ENCODE peak calls at places on chromosome 11, in six cellular contexts. One of them, this sample, is unnamed.

GRCh38 chr11:65777241-65777640 is 3.5 kb downstream of the AP5B1 start:
- DNase-seq in left lung: no peak
- DNase-seq in CD4-positive, alpha-beta memory T cell: no peak
- DNase-seq in fibroblast of lung: no peak
- DNase-seq in aorta: peak; percentile 38
- DNase-seq in naive thymus-derived CD4-positive, alpha-beta T cell: no peak
- DNase-seq in this sample: no peak

GRCh38 chr11:78284261-78284660 is 95.5 kb downstream of the USP35 start:
- DNase-seq in left lung: no peak
- DNase-seq in CD4-positive, alpha-beta memory T cell: no peak
- DNase-seq in fibroblast of lung: no peak
- DNase-seq in aorta: no peak
- DNase-seq in naive thymus-derived CD4-positive, alpha-beta T cell: no peak
- DNase-seq in this sample: no peak

GRCh38 chr11:110777765-110778164 is 65.5 kb upstream of the ARHGAP20 start:
- DNase-seq in left lung: no peak
- DNase-seq in CD4-positive, alpha-beta memory T cell: no peak
- DNase-seq in fibroblast of lung: peak; percentile 72
- DNase-seq in aorta: no peak
- DNase-seq in naive thymus-derived CD4-positive, alpha-beta T cell: no peak
- DNase-seq in this sample: no peak

GRCh38 chr11:19395050-19395449 is 154.3 kb upstream of the E2F8 start:
- DNase-seq in left lung: no peak
- DNase-seq in CD4-positive, alpha-beta memory T cell: no peak
- DNase-seq in fibroblast of lung: no peak
- DNase-seq in aorta: no peak
- DNase-seq in naive thymus-derived CD4-positive, alpha-beta T cell: no peak
- DNase-seq in this sample: no peak

GRCh38 chr11:33732176-33732575 is 4.0 kb downstream of the CD59 start:
- DNase-seq in left lung: no peak
- DNase-seq in CD4-positive, alpha-beta memory T cell: no peak
- DNase-seq in fibroblast of lung: no peak
- DNase-seq in aorta: no peak
- DNase-seq in naive thymus-derived CD4-positive, alpha-beta T cell: no peak
- DNase-seq in this sample: no peak

GRCh38 chr11:64275031-64275800 is 9.2 kb downstream of the BAD start:
- DNase-seq in left lung: no peak
- DNase-seq in CD4-positive, alpha-beta memory T cell: no peak
- DNase-seq in fibroblast of lung: no peak
- DNase-seq in aorta: no peak
- DNase-seq in naive thymus-derived CD4-positive, alpha-beta T cell: no peak
- DNase-seq in this sample: no peak

GRCh38 chr11:46296520-46297448 is 19.3 kb downstream of the CREB3L1 start:
- DNase-seq in left lung: peak; percentile 58
- DNase-seq in CD4-positive, alpha-beta memory T cell: no peak
- DNase-seq in fibroblast of lung: peak; percentile 99
- DNase-seq in aorta: peak; percentile 80
- DNase-seq in naive thymus-derived CD4-positive, alpha-beta T cell: no peak
- DNase-seq in this sample: no peak

GRCh38 chr11:120197254-120197891 is 13.5 kb upstream of the OAF start:
- DNase-seq in left lung: no peak
- DNase-seq in CD4-positive, alpha-beta memory T cell: no peak
- DNase-seq in fibroblast of lung: no peak
- DNase-seq in aorta: no peak
- DNase-seq in naive thymus-derived CD4-positive, alpha-beta T cell: no peak
- DNase-seq in this sample: no peak

GRCh38 chr11:103887001-103887680 is 149.3 kb upstream of the DDI1 start:
- DNase-seq in left lung: no peak
- DNase-seq in CD4-positive, alpha-beta memory T cell: no peak
- DNase-seq in fibroblast of lung: no peak
- DNase-seq in aorta: no peak
- DNase-seq in naive thymus-derived CD4-positive, alpha-beta T cell: no peak
- DNase-seq in this sample: no peak

GRCh38 chr11:112292785-112293407 is 32.2 kb upstream of the PLET1 start:
- DNase-seq in left lung: no peak
- DNase-seq in CD4-positive, alpha-beta memory T cell: no peak
- DNase-seq in fibroblast of lung: peak; percentile 96
- DNase-seq in aorta: no peak
- DNase-seq in naive thymus-derived CD4-positive, alpha-beta T cell: no peak
- DNase-seq in this sample: no peak

GRCh38 chr11:117143390-117143789 is 697 bp upstream of the PAFAH1B2 start:
- DNase-seq in left lung: peak; percentile 64
- DNase-seq in CD4-positive, alpha-beta memory T cell: no peak
- DNase-seq in fibroblast of lung: peak; percentile 65
- DNase-seq in aorta: peak; percentile 83
- DNase-seq in naive thymus-derived CD4-positive, alpha-beta T cell: peak; percentile 13
- DNase-seq in this sample: no peak

GRCh38 chr11:73977856-73978519 is 4.7 kb downstream of the UCP2 start:
- DNase-seq in left lung: no peak
- DNase-seq in CD4-positive, alpha-beta memory T cell: no peak
- DNase-seq in fibroblast of lung: no peak
- DNase-seq in aorta: peak; percentile 40
- DNase-seq in naive thymus-derived CD4-positive, alpha-beta T cell: no peak
- DNase-seq in this sample: no peak

GRCh38 chr11:73981051-73981805 is 1.4 kb downstream of the UCP2 start:
- DNase-seq in left lung: no peak
- DNase-seq in CD4-positive, alpha-beta memory T cell: no peak
- DNase-seq in fibroblast of lung: no peak
- DNase-seq in aorta: peak; percentile 23
- DNase-seq in naive thymus-derived CD4-positive, alpha-beta T cell: no peak
- DNase-seq in this sample: no peak

GRCh38 chr11:73978576-73979086 is 4.0 kb downstream of the UCP2 start:
- DNase-seq in left lung: no peak
- DNase-seq in CD4-positive, alpha-beta memory T cell: no peak
- DNase-seq in fibroblast of lung: peak; percentile 23
- DNase-seq in aorta: peak; percentile 16
- DNase-seq in naive thymus-derived CD4-positive, alpha-beta T cell: no peak
- DNase-seq in this sample: no peak

GRCh38 chr11:73982595-73982989 is at the start of gene UCP2:
- DNase-seq in left lung: peak; percentile 91
- DNase-seq in CD4-positive, alpha-beta memory T cell: peak; percentile 80
- DNase-seq in fibroblast of lung: peak; percentile 77
- DNase-seq in aorta: peak; percentile 95
- DNase-seq in naive thymus-derived CD4-positive, alpha-beta T cell: peak; percentile 80
- DNase-seq in this sample: peak; percentile 91

DNA sequence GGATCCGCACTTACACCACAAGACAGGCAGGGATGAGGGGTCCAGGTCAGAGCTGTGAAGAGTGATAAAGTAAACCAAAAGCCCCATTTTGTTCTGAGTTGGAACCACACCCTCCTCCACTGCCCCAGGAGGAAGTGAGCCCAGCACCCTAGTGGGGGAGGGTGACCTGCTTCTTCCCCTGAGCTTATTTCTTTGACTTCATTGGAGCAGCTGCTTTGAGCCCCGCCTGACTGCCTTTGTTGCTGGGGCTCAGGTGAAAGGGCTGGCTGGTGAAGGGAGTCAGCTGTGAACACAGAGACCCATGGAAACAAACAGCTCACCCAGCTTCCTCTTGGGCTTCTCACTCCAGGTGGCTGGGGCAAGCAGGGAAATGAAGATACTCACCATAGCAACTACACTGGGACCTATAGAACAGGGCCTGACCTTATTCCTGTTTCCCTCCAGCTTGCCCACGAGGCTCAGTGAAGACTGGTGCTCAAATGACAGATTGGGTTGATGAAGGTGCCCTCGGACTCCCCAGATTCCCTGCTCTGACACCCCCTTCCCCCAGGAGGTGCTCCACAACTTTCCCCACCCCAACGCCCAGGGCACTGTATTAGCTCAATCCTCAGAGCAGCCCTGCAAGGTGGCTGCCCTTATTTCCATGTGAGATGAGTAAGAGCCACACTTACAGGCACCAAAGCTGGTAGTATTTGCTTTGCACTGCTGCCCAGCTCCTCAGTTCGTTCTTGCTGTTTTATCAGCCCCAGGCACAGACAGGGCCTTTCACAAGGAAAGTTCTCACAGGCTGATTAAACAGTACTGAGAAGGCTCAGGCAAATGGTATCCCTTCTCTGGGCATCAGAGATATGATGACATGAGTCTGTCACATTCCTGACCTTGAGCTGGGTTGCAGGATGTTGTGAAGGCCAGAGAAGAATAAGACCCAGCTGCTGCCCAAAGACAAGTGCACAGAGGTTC is 2.4 kb downstream of the UCP2 start:
- DNase-seq in left lung: peak; percentile 71
- DNase-seq in CD4-positive, alpha-beta memory T cell: peak; percentile 89
- DNase-seq in fibroblast of lung: no peak
- DNase-seq in aorta: peak; percentile 70
- DNase-seq in naive thymus-derived CD4-positive, alpha-beta T cell: peak; percentile 91
- DNase-seq in this sample: peak; percentile 66
- H3K36me3 ChIP-seq in left lung: peaks cover 54% of the 10 kb centered on the region
- H3K36me3 ChIP-seq in CD4-positive, alpha-beta memory T cell: peaks cover 54% of the 10 kb centered on the region
- H3K36me3 ChIP-seq in fibroblast of lung: no peaks in the 10 kb centered on the region
- H3K36me3 ChIP-seq in aorta: no peaks in the 10 kb centered on the region
- H3K36me3 ChIP-seq in naive thymus-derived CD4-positive, alpha-beta T cell: peaks cover 40% of the 10 kb centered on the region
- H3K36me3 ChIP-seq in this sample: peaks cover 61% of the 10 kb centered on the region

DNA sequence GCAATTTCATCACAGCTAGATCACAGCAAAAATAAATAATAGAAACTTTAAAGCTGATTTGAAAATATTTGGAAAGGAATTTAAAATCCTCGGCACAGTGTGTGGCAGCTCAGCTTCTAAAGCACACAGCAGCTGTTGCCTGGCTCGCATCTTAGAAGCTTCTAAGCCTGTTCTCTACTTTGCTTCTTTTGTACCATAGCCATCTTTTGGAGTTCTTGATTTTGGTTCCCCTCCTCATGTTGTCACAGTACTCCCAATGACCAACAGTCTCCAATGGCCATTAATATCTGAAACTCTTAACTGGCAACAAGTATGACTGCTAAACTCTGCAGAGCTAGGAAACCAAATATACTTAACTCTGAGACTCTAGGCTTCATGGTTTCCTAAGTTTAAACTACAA is 28.8 kb downstream of the CHKA start:
- DNase-seq in left lung: no peak
- DNase-seq in CD4-positive, alpha-beta memory T cell: no peak
- DNase-seq in fibroblast of lung: no peak
- DNase-seq in aorta: no peak
- DNase-seq in naive thymus-derived CD4-positive, alpha-beta T cell: no peak
- DNase-seq in this sample: no peak
- H3K9me3 ChIP-seq in left lung: no peaks in the 10 kb centered on the region
- H3K9me3 ChIP-seq in CD4-positive, alpha-beta memory T cell: no peaks in the 10 kb centered on the region
- H3K9me3 ChIP-seq in fibroblast of lung: no peaks in the 10 kb centered on the region
- H3K9me3 ChIP-seq in aorta: no peaks in the 10 kb centered on the region
- H3K9me3 ChIP-seq in naive thymus-derived CD4-positive, alpha-beta T cell: no peaks in the 10 kb centered on the region
- H3K9me3 ChIP-seq in this sample: no peaks in the 10 kb centered on the region

GRCh38 chr11:48141475-48142100 is 75.0 kb upstream of the OR4B1 start:
- DNase-seq in left lung: no peak
- DNase-seq in CD4-positive, alpha-beta memory T cell: peak; percentile 16
- DNase-seq in fibroblast of lung: peak; percentile 28
- DNase-seq in aorta: no peak
- DNase-seq in naive thymus-derived CD4-positive, alpha-beta T cell: no peak
- DNase-seq in this sample: no peak

GRCh38 chr11:48142886-48143285 is 73.7 kb upstream of the OR4B1 start:
- DNase-seq in left lung: no peak
- DNase-seq in CD4-positive, alpha-beta memory T cell: no peak
- DNase-seq in fibroblast of lung: no peak
- DNase-seq in aorta: no peak
- DNase-seq in naive thymus-derived CD4-positive, alpha-beta T cell: no peak
- DNase-seq in this sample: no peak

GRCh38 chr11:48134221-48134922 is 82.2 kb upstream of the OR4B1 start:
- DNase-seq in left lung: no peak
- DNase-seq in CD4-positive, alpha-beta memory T cell: no peak
- DNase-seq in fibroblast of lung: no peak
- DNase-seq in aorta: no peak
- DNase-seq in naive thymus-derived CD4-positive, alpha-beta T cell: no peak
- DNase-seq in this sample: no peak

DNA sequence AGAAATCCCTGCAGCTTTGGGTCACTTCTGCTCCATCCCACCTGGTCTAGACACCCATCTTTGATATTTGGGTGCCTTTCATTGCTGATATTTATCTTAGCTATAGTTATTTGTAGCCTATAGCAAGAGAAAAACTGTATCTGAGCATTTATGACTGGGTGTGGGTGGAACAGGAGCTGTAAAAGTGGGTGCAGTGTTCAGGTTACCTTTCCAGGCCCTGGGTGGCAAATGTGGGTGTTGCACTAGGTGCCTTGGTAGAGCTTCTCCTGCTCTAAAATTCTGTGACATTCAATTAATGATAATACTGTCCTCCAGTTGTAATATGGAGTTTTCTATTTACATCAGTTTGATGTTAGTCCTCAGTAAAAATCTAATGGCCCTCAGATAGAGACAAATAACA is 78.4 kb upstream of the OR4B1 start:
- DNase-seq in left lung: no peak
- DNase-seq in CD4-positive, alpha-beta memory T cell: no peak
- DNase-seq in fibroblast of lung: no peak
- DNase-seq in aorta: no peak
- DNase-seq in naive thymus-derived CD4-positive, alpha-beta T cell: no peak
- DNase-seq in this sample: no peak
- H3K36me3 ChIP-seq in left lung: peaks cover 69% of the 10 kb centered on the region
- H3K36me3 ChIP-seq in CD4-positive, alpha-beta memory T cell: peaks cover 30% of the 10 kb centered on the region
- H3K36me3 ChIP-seq in fibroblast of lung: no peaks in the 10 kb centered on the region
- H3K36me3 ChIP-seq in aorta: no peaks in the 10 kb centered on the region
- H3K36me3 ChIP-seq in naive thymus-derived CD4-positive, alpha-beta T cell: peaks cover 5% of the 10 kb centered on the region
- H3K36me3 ChIP-seq in this sample: peaks cover 71% of the 10 kb centered on the region

GRCh38 chr11:133506023-133506422 is 26.3 kb downstream of the OPCML start:
- DNase-seq in left lung: no peak
- DNase-seq in CD4-positive, alpha-beta memory T cell: no peak
- DNase-seq in fibroblast of lung: no peak
- DNase-seq in aorta: no peak
- DNase-seq in naive thymus-derived CD4-positive, alpha-beta T cell: no peak
- DNase-seq in this sample: no peak
- H3K9me3 ChIP-seq in left lung: no peaks in the 10 kb centered on the region
- H3K9me3 ChIP-seq in CD4-positive, alpha-beta memory T cell: no peaks in the 10 kb centered on the region
- H3K9me3 ChIP-seq in fibroblast of lung: no peaks in the 10 kb centered on the region
- H3K9me3 ChIP-seq in aorta: no peaks in the 10 kb centered on the region
- H3K9me3 ChIP-seq in naive thymus-derived CD4-positive, alpha-beta T cell: no peaks in the 10 kb centered on the region
- H3K9me3 ChIP-seq in this sample: no peaks in the 10 kb centered on the region

GRCh38 chr11:107819361-107820014 is 39.1 kb downstream of the SLC35F2 start:
- DNase-seq in left lung: no peak
- DNase-seq in CD4-positive, alpha-beta memory T cell: no peak
- DNase-seq in fibroblast of lung: peak; percentile 68
- DNase-seq in aorta: no peak
- DNase-seq in naive thymus-derived CD4-positive, alpha-beta T cell: no peak
- DNase-seq in this sample: no peak
- H3K36me3 ChIP-seq in left lung: no peaks in the 10 kb centered on the region
- H3K36me3 ChIP-seq in CD4-positive, alpha-beta memory T cell: no peaks in the 10 kb centered on the region
- H3K36me3 ChIP-seq in fibroblast of lung: no peaks in the 10 kb centered on the region
- H3K36me3 ChIP-seq in aorta: no peaks in the 10 kb centered on the region
- H3K36me3 ChIP-seq in naive thymus-derived CD4-positive, alpha-beta T cell: no peaks in the 10 kb centered on the region
- H3K36me3 ChIP-seq in this sample: no peaks in the 10 kb centered on the region

This sample was measured in CD4-positive, CD25-positive, alpha-beta regulatory T cell.